ENCODE peak calls at places on chromosome 20, in five cellular contexts. One of them, this sample, is unnamed.

GRCh38 chr20:10536531-10536930 is 101.4 kb downstream of the SLX4IP start:
- DNase-seq in IMR-90: peak; percentile 68
- DNase-seq in CD8-positive, alpha-beta T cell: no peak
- DNase-seq in neuronal stem cell: no peak
- DNase-seq in CD4-positive, alpha-beta T cell: peak; percentile 6
- DNase-seq in this sample: no peak

GRCh38 chr20:44809380-44810060 is 826 bp downstream of the RIMS4 start:
- DNase-seq in IMR-90: no peak
- DNase-seq in CD8-positive, alpha-beta T cell: no peak
- DNase-seq in neuronal stem cell: no peak
- DNase-seq in CD4-positive, alpha-beta T cell: no peak
- DNase-seq in this sample: no peak

GRCh38 chr20:45407067-45407745 is 883 bp upstream of the DBNDD2 start:
- DNase-seq in IMR-90: no peak
- DNase-seq in CD8-positive, alpha-beta T cell: no peak
- DNase-seq in neuronal stem cell: peak; percentile 15
- DNase-seq in CD4-positive, alpha-beta T cell: no peak
- DNase-seq in this sample: no peak

GRCh38 chr20:48493966-48494365 is 333.8 kb downstream of the PREX1 start:
- DNase-seq in IMR-90: no peak
- DNase-seq in CD8-positive, alpha-beta T cell: no peak
- DNase-seq in neuronal stem cell: no peak
- DNase-seq in CD4-positive, alpha-beta T cell: no peak
- DNase-seq in this sample: no peak

GRCh38 chr20:57661201-57662027 is 41.2 kb upstream of the ZBP1 start:
- DNase-seq in IMR-90: no peak
- DNase-seq in CD8-positive, alpha-beta T cell: no peak
- DNase-seq in neuronal stem cell: no peak
- DNase-seq in CD4-positive, alpha-beta T cell: no peak
- DNase-seq in this sample: peak; percentile 3

GRCh38 chr20:8646026-8646425 is 422.9 kb upstream of the PLCB4 start:
- DNase-seq in IMR-90: peak; percentile 52
- DNase-seq in CD8-positive, alpha-beta T cell: no peak
- DNase-seq in neuronal stem cell: no peak
- DNase-seq in CD4-positive, alpha-beta T cell: no peak
- DNase-seq in this sample: no peak

GRCh38 chr20:646107-646867 is 6.7 kb downstream of the SRXN1 start:
- DNase-seq in IMR-90: no peak
- DNase-seq in CD8-positive, alpha-beta T cell: no peak
- DNase-seq in neuronal stem cell: no peak
- DNase-seq in CD4-positive, alpha-beta T cell: no peak
- DNase-seq in this sample: no peak

GRCh38 chr20:4413314-4414045 is 308.2 kb upstream of the PRND start:
- DNase-seq in IMR-90: no peak
- DNase-seq in CD8-positive, alpha-beta T cell: no peak
- DNase-seq in neuronal stem cell: no peak
- DNase-seq in CD4-positive, alpha-beta T cell: no peak
- DNase-seq in this sample: no peak

GRCh38 chr20:33684533-33685327 is 1.5 kb downstream of the E2F1 start:
- DNase-seq in IMR-90: no peak
- DNase-seq in CD8-positive, alpha-beta T cell: no peak
- DNase-seq in neuronal stem cell: no peak
- DNase-seq in CD4-positive, alpha-beta T cell: no peak
- DNase-seq in this sample: no peak

GRCh38 chr20:63457737-63458136 is 14.7 kb downstream of the KCNQ2 start:
- DNase-seq in IMR-90: no peak
- DNase-seq in CD8-positive, alpha-beta T cell: no peak
- DNase-seq in neuronal stem cell: no peak
- DNase-seq in CD4-positive, alpha-beta T cell: no peak
- DNase-seq in this sample: no peak

GRCh38 chr20:63529180-63529860 is 7.9 kb downstream of the PTK6 start:
- DNase-seq in IMR-90: no peak
- DNase-seq in CD8-positive, alpha-beta T cell: no peak
- DNase-seq in neuronal stem cell: no peak
- DNase-seq in CD4-positive, alpha-beta T cell: no peak
- DNase-seq in this sample: no peak

GRCh38 chr20:15940127-15940526 is 633.1 kb downstream of the KIF16B start:
- DNase-seq in IMR-90: no peak
- DNase-seq in CD8-positive, alpha-beta T cell: no peak
- DNase-seq in neuronal stem cell: no peak
- DNase-seq in CD4-positive, alpha-beta T cell: no peak
- DNase-seq in this sample: no peak
- H3K9me3 ChIP-seq in IMR-90: no peaks in the 10 kb centered on the region
- H3K9me3 ChIP-seq in CD8-positive, alpha-beta T cell: no peaks in the 10 kb centered on the region
- H3K9me3 ChIP-seq in neuronal stem cell: peaks cover 1% of the 10 kb centered on the region
- H3K9me3 ChIP-seq in CD4-positive, alpha-beta T cell: no peaks in the 10 kb centered on the region
- H3K9me3 ChIP-seq in this sample: no peaks in the 10 kb centered on the region

DNA sequence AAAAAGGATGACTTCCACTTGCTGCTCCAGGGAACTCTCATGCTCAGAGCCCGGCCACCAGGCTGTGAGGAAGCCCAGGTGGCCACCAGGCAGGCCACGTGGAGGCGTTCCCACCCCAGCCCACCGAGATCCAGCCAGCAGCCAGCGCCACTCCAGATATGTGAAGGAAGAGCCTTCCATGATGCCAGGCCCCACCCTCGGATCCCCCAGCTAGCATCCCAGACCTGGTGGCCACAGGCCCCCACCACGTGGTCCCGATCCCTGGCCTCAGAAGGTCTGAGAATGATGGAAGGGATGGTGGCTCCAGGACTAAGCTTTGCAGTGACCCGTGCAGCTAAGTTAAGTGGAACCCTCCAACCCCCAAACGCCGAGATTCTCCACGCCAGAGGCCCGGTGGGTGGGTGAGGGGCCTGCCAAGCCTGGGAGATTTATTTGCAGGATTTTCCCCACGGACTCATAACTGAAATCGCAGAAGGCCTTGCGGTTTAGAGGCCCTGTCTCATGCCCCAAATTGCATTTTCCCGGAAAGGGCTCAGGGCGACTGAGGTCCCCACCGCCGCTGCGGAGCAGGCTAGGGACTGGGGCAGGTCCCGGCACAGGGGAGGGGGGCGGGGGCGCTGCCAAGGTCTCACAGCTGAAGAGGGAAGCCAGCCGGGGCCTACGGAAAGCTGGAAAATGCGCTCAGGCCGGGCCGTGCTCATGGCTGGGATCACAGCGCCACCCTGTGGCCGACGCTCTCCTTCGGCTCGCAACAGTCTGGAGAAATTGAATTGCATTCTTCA is 31.1 kb upstream of the CST7 start:
- DNase-seq in IMR-90: peak; percentile 58
- DNase-seq in CD8-positive, alpha-beta T cell: peak; percentile 60
- DNase-seq in neuronal stem cell: peak; percentile 80
- DNase-seq in CD4-positive, alpha-beta T cell: peak; percentile 28
- DNase-seq in this sample: no peak
- H3K9me3 ChIP-seq in IMR-90: no peaks in the 10 kb centered on the region
- H3K9me3 ChIP-seq in CD8-positive, alpha-beta T cell: no peaks in the 10 kb centered on the region
- H3K9me3 ChIP-seq in neuronal stem cell: no peaks in the 10 kb centered on the region
- H3K9me3 ChIP-seq in CD4-positive, alpha-beta T cell: no peaks in the 10 kb centered on the region
- H3K9me3 ChIP-seq in this sample: no peaks in the 10 kb centered on the region

GRCh38 chr20:59683181-59683580 is 78.8 kb downstream of the PHACTR3 start:
- DNase-seq in IMR-90: no peak
- DNase-seq in CD8-positive, alpha-beta T cell: no peak
- DNase-seq in neuronal stem cell: no peak
- DNase-seq in CD4-positive, alpha-beta T cell: no peak
- DNase-seq in this sample: no peak

GRCh38 chr20:59680148-59680650 is 75.9 kb downstream of the PHACTR3 start:
- DNase-seq in IMR-90: no peak
- DNase-seq in CD8-positive, alpha-beta T cell: no peak
- DNase-seq in neuronal stem cell: no peak
- DNase-seq in CD4-positive, alpha-beta T cell: no peak
- DNase-seq in this sample: no peak

GRCh38 chr20:59682603-59683002 is 78.3 kb downstream of the PHACTR3 start:
- DNase-seq in IMR-90: no peak
- DNase-seq in CD8-positive, alpha-beta T cell: no peak
- DNase-seq in neuronal stem cell: no peak
- DNase-seq in CD4-positive, alpha-beta T cell: no peak
- DNase-seq in this sample: no peak

GRCh38 chr20:59678951-59679350 is 74.6 kb downstream of the PHACTR3 start:
- DNase-seq in IMR-90: no peak
- DNase-seq in CD8-positive, alpha-beta T cell: no peak
- DNase-seq in neuronal stem cell: no peak
- DNase-seq in CD4-positive, alpha-beta T cell: no peak
- DNase-seq in this sample: no peak

GRCh38 chr20:59680852-59681251 is 76.5 kb downstream of the PHACTR3 start:
- DNase-seq in IMR-90: no peak
- DNase-seq in CD8-positive, alpha-beta T cell: no peak
- DNase-seq in neuronal stem cell: no peak
- DNase-seq in CD4-positive, alpha-beta T cell: no peak
- DNase-seq in this sample: no peak
- H3K9me3 ChIP-seq in IMR-90: peaks cover 23% of the 10 kb centered on the region
- H3K9me3 ChIP-seq in CD8-positive, alpha-beta T cell: no peaks in the 10 kb centered on the region
- H3K9me3 ChIP-seq in neuronal stem cell: peaks cover 17% of the 10 kb centered on the region
- H3K9me3 ChIP-seq in CD4-positive, alpha-beta T cell: no peaks in the 10 kb centered on the region
- H3K9me3 ChIP-seq in this sample: no peaks in the 10 kb centered on the region

DNA sequence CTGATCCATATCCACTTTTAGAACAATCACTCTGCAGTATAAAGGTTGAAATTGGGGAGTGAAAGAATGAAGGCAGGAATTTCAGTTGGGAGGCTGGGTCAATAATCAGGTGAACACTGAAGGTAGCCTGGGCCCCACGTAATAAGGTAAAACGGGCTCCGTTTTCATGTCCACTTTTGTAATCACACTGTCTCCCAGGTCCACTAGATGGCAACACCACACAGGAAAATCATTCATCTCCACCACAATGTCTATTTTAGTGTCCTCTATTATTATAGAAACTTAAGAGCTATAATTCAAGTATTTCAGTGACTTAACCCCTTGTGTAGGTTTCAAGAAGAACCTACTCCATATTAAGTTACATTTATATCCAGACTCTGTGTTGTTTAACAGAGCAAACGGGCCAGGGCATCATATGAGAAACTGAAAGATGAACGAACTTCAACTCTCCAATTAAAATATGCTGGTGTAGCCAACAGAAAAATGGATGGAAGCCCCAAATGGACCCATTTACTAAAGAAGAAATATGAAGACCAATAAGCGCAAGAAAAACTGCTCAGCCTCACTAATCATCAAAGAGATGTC is 45.9 kb upstream of the MC3R start:
- DNase-seq in IMR-90: no peak
- DNase-seq in CD8-positive, alpha-beta T cell: no peak
- DNase-seq in neuronal stem cell: no peak
- DNase-seq in CD4-positive, alpha-beta T cell: no peak
- DNase-seq in this sample: no peak
- H3K9me3 ChIP-seq in IMR-90: peaks cover 11% of the 10 kb centered on the region
- H3K9me3 ChIP-seq in CD8-positive, alpha-beta T cell: no peaks in the 10 kb centered on the region
- H3K9me3 ChIP-seq in neuronal stem cell: peaks cover 5% of the 10 kb centered on the region
- H3K9me3 ChIP-seq in CD4-positive, alpha-beta T cell: peaks cover 24% of the 10 kb centered on the region
- H3K9me3 ChIP-seq in this sample: no peaks in the 10 kb centered on the region

DNA sequence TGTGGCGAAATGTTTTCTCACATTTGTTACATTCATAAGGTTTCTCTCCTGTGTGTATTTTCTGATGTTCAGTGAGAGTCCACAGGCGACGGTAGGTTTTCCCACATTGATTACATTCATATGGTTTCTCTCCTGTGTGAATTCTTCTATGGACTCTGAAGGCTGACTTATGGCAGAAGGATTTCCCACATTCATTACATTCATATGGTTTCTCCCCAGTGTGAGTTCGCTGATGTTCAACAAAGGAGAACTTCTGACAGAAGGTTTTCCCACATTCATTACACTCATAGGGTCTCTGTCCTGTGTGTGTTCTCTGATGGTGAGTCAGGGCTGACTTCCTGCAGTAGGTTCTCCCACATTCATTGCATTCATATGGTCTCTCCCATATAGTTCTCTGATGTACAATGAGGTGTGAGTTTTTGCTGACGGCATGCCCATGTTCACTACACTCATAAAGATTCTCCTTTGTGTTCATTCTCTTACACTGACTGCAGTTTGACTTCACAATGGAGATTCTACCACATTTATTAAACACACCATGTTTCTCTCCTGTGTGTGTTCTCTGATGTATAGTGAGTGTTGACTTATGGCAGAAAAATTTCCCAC is 11.9 kb downstream of the ZNF334 start:
- DNase-seq in IMR-90: no peak
- DNase-seq in CD8-positive, alpha-beta T cell: no peak
- DNase-seq in neuronal stem cell: no peak
- DNase-seq in CD4-positive, alpha-beta T cell: no peak
- DNase-seq in this sample: no peak
- H3K9me3 ChIP-seq in IMR-90: peaks cover 27% of the 10 kb centered on the region
- H3K9me3 ChIP-seq in CD8-positive, alpha-beta T cell: peaks cover 20% of the 10 kb centered on the region
- H3K9me3 ChIP-seq in neuronal stem cell: peaks cover 50% of the 10 kb centered on the region
- H3K9me3 ChIP-seq in CD4-positive, alpha-beta T cell: peaks cover 41% of the 10 kb centered on the region
- H3K9me3 ChIP-seq in this sample: peaks cover 12% of the 10 kb centered on the region

GRCh38 chr20:31308535-31309162 is at the start of gene DEFB116:
- DNase-seq in IMR-90: no peak
- DNase-seq in CD8-positive, alpha-beta T cell: no peak
- DNase-seq in neuronal stem cell: no peak
- DNase-seq in CD4-positive, alpha-beta T cell: no peak
- DNase-seq in this sample: no peak
- H3K9me3 ChIP-seq in IMR-90: peaks cover 6% of the 10 kb centered on the region
- H3K9me3 ChIP-seq in CD8-positive, alpha-beta T cell: no peaks in the 10 kb centered on the region
- H3K9me3 ChIP-seq in neuronal stem cell: peaks cover 22% of the 10 kb centered on the region
- H3K9me3 ChIP-seq in CD4-positive, alpha-beta T cell: no peaks in the 10 kb centered on the region
- H3K9me3 ChIP-seq in this sample: peaks cover 2% of the 10 kb centered on the region

GRCh38 chr20:35626386-35627001 is 10.9 kb downstream of the SPAG4 start:
- DNase-seq in IMR-90: no peak
- DNase-seq in CD8-positive, alpha-beta T cell: peak; percentile 39
- DNase-seq in neuronal stem cell: no peak
- DNase-seq in CD4-positive, alpha-beta T cell: no peak
- DNase-seq in this sample: no peak
- H3K9me3 ChIP-seq in IMR-90: no peaks in the 10 kb centered on the region
- H3K9me3 ChIP-seq in CD8-positive, alpha-beta T cell: no peaks in the 10 kb centered on the region
- H3K9me3 ChIP-seq in neuronal stem cell: peaks cover 2% of the 10 kb centered on the region
- H3K9me3 ChIP-seq in CD4-positive, alpha-beta T cell: no peaks in the 10 kb centered on the region
- H3K9me3 ChIP-seq in this sample: no peaks in the 10 kb centered on the region